ENCODE peak calls at places on chromosomes 4 and X, in five cellular contexts. O is lung, H is breast epithelium, S is endodermal cell, X is heart left ventricle. I is an unnamed sample.

GRCh38 chrX:9279271-9279596 is 185.6 kb upstream of the TBL1X start:
- DNase-seq in X (no peak), S (no peak), H (no peak), O (no peak), I (no peak)

GRCh38 chrX:81174286-81174685 is 27.4 kb downstream of the HMGN5 start:
- DNase-seq in X (no peak), S (no peak), O (no peak), H (no peak), I (no peak)

GRCh38 chrX:50858548-50858947 is 44.6 kb upstream of the SHROOM4 start:
- DNase-seq in X (no peak), O (no peak), S (no peak), H (no peak), I (no peak)

GRCh38 chr4:143558823-143559756 is 45.6 kb downstream of the SMARCA5 start:
- DNase-seq in O (peak), S (peak), H (peak), X (peak), I (no peak)

GRCh38 chr4:160481696-160482330 is 1378.9 kb downstream of the RAPGEF2 start:
- DNase-seq in S (no peak), H (no peak), X (peak), O (no peak), I (no peak)

GRCh38 chrX:148914783-148915182 is 414.4 kb downstream of the AFF2 start:
- DNase-seq in S (no peak), O (no peak), H (no peak), X (no peak), I (no peak)

GRCh38 chr4:60452259-60452658 is 747.9 kb upstream of the ADGRL3 start:
- DNase-seq in S (no peak), O (no peak), H (no peak), X (no peak), I (no peak)

GRCh38 chrX:16671005-16671404 is 21.0 kb downstream of the S100G start:
- DNase-seq in X (no peak), H (no peak), S (peak), O (no peak), I (no peak)

GRCh38 chr4:123832173-123833026 is 435.8 kb downstream of the SPRY1 start:
- DNase-seq in X (peak), H (no peak), O (peak), S (no peak), I (peak)

GRCh38 chrX:129777218-129777768 is 2.5 kb upstream of the SASH3 start:
- DNase-seq in S (no peak), X (peak), O (peak), H (peak), I (no peak)

GRCh38 chr4:20028694-20029093 is 223.0 kb upstream of the SLIT2 start:
- DNase-seq in S (no peak), O (no peak), H (no peak), X (no peak), I (no peak)

GRCh38 chr4:22237155-22237751 is 278.6 kb downstream of the ADGRA3 start:
- DNase-seq in H (no peak), S (peak), X (no peak), O (no peak), I (no peak)

GRCh38 chr4:90816754-90817153 is 689.6 kb downstream of the CCSER1 start:
- DNase-seq in O (no peak), S (no peak), X (no peak), H (no peak), I (no peak)

GRCh38 chrX:119288890-119289393 is 52.9 kb downstream of the PGRMC1 start:
- DNase-seq in X (no peak), S (no peak), O (no peak), H (no peak), I (no peak)

GRCh38 chrX:39677585-39677984 is 420.2 kb downstream of the BCOR start:
- DNase-seq in S (no peak), O (no peak), X (no peak), H (no peak), I (no peak)

GRCh38 chrX:105267167-105267566 is 46.7 kb upstream of the TEX13A start:
- DNase-seq in X (no peak), S (no peak), O (no peak), H (no peak), I (no peak)

GRCh38 chr4:153209410-153209809 is 5.2 kb downstream of the TRIM2 start:
- DNase-seq in O (peak), H (no peak), S (peak), X (no peak), I (no peak)

GRCh38 chr4:176791591-176792347 is 953 bp downstream of the VEGFC start:
- DNase-seq in H (no peak), O (no peak), X (peak), S (peak), I (no peak)

GRCh38 chr4:164056426-164057142 is 562.1 kb downstream of the TMA16 start:
- DNase-seq in H (no peak), S (no peak), O (no peak), X (no peak), I (no peak)

GRCh38 chr4:184882276-184882675 is 56.5 kb upstream of the ACSL1 start:
- DNase-seq in H (no peak), O (no peak), X (no peak), S (no peak), I (no peak)

GRCh38 chr4:12446237-12446636 is 1017.5 kb upstream of the HS3ST1 start:
- DNase-seq in S (no peak), H (no peak), X (no peak), O (no peak), I (no peak)

GRCh38 chr4:6345866-6346265 is 76.2 kb downstream of the WFS1 start:
- DNase-seq in O (no peak), X (no peak), S (no peak), H (no peak), I (no peak)

GRCh38 chrX:8731579-8732395 is at the start of gene ANOS1:
- DNase-seq in O (peak), S (peak), H (peak), X (peak), I (no peak)

GRCh38 chr4:128338634-128339355 is 51.2 kb upstream of the PGRMC2 start:
- DNase-seq in O (no peak), S (no peak), H (no peak), X (no peak), I (no peak)

GRCh38 chr4:139528377-139529005 is 27.5 kb downstream of the SETD7 start:
- DNase-seq in X (peak), S (no peak), H (no peak), O (peak), I (no peak)

GRCh38 chr4:139534287-139534950 is 21.6 kb downstream of the SETD7 start:
- DNase-seq in X (no peak), O (no peak), H (no peak), S (no peak), I (no peak)

GRCh38 chr4:139526928-139527327 is 29.1 kb downstream of the SETD7 start:
- DNase-seq in S (no peak), O (no peak), H (no peak), X (no peak), I (no peak)

GRCh38 chr4:139532951-139533350 is 23.1 kb downstream of the SETD7 start:
- DNase-seq in O (no peak), S (no peak), H (no peak), X (no peak), I (no peak)

DNA sequence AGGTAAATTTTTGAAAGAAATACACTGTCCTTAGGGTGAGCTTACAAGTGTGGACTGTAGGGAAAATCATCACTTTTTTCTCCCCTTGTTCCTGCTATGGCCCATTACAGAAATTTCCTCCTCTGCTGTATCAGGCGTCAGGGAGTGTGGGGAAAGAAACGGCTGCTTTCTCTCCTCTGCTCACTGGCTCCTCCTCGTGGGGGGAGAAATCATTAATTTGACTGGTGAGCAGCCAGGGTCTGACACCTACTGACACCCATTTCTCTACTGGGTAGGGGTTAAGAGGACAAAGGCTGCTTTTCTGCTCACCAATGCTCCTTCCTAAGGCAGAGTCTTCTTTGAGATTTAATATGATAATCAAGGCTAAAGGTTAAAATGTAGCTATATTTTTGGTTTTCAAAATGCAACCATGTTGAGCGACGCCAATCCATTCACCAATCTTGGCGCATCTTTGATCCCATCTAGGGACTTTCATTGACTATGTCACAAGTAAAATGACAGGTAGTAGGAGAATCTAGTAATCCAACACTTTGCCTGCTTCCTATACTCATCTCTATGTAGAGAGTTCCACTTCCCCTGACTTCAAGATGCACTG is 25.1 kb downstream of the SETD7 start:
- DNase-seq in H (no peak), S (peak), X (no peak), O (peak), I (no peak)
- TF ChIP-seq CTCF in H (no peak), S (peak), X (peak), O (peak), I (peak)

GRCh38 chr4:40363945-40364344 is 28.8 kb downstream of the CHRNA9 start:
- DNase-seq in X (no peak), H (no peak), S (no peak), O (no peak), I (no peak)
- H3K27ac ChIP-seq in X (no peak), H (peak), S (no peak), O (no peak), I (no peak)

GRCh38 chr4:40918330-40918729 is 168.6 kb downstream of the NSUN7 start:
- DNase-seq in H (no peak), O (peak), X (no peak), S (no peak), I (no peak)

GRCh38 chr4:40915318-40916217 is 165.8 kb downstream of the NSUN7 start:
- DNase-seq in O (no peak), H (no peak), X (no peak), S (no peak), I (no peak)

GRCh38 chr4:40916218-40916555 is 166.4 kb downstream of the NSUN7 start:
- DNase-seq in H (no peak), X (no peak), S (no peak), O (no peak), I (no peak)

GRCh38 chr4:40912455-40913055 is 162.8 kb downstream of the NSUN7 start:
- DNase-seq in X (no peak), H (no peak), O (no peak), S (no peak), I (no peak)

DNA sequence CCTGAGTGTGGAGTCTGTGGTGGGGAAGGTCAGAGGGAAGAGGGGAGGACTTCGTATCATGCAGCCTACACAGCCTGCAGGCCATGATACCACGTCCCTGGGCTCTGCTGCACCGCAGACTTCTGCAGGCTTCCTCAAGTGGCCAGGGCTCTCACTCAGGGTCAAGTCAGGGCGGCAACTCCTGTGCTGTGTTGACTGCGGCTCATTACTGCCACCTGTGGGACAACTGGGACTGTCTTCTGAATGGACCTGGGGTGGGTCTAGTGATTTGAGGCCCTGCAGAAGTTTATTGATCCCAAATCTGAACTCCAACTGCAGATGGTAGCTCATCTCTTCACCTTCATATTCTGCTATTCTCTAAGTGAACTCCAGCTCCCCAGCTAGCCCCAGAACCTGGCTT is 167.1 kb downstream of the NSUN7 start:
- DNase-seq in X (no peak), S (peak), O (peak), H (no peak), I (no peak)
- TF ChIP-seq CTCF in X (peak), S (peak), O (peak), H (no peak), I (no peak)

DNA sequence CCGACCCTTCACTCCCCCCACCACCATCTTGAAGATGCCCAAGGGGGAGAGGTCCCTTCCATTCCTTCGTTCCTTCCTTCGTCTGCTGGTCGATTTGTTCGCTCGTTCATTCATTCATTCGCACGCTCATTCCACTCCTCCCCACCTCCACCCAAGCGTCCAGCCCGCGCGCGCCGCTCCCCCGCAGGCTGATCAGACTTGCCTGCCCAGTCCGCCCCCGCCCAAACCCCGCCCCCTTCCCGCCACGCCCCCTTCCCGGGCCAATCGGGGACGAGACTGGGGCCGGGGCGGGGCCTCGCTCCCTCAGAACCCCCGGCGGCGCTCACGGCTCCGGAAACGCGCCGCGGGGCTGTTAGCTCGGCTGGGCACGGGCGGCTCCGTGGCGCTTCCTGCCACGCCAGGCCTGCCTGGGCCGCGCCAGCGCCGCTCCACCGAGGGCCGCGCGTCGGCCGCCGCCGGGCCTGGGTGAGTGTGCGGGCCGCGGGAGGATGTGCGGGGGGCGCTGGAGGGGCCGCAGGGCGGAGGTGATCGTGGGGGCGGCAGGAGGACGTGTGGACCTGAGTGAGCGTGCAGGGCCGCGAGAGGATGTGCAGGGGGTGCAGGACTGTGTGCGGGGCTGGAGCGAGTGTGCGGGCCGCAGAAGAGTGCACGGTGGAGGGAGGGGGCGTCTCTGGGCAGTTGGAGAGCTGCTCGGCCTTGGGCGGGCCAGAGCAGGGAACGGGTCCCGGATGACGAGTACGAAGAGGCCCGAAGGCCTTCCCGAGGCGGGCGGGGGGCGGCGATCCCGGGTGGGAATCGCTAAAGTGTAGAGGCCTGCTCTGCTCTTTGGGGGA is at the start of gene ZNF275:
- DNase-seq in H (peak), O (peak), X (peak), S (peak), I (peak)
- H3K27ac ChIP-seq in H (peak), O (peak), X (no peak), S (peak), I (peak)

GRCh38 chr4:46274717-46275116 is 115.2 kb downstream of the GABRA2 start:
- DNase-seq in O (no peak), H (no peak), S (no peak), X (no peak), I (no peak)
- TF ChIP-seq CTCF in O (no peak), H (no peak), S (peak), X (no peak), I (no peak)

GRCh38 chrX:55522577-55523254 is 33.1 kb upstream of the USP51 start:
- DNase-seq in H (no peak), S (no peak), X (peak), O (no peak), I (no peak)

GRCh38 chrX:55524487-55524886 is 34.8 kb upstream of the USP51 start:
- DNase-seq in O (no peak), S (no peak), H (no peak), X (no peak), I (no peak)

GRCh38 chrX:55521687-55522086 is 32.0 kb upstream of the USP51 start:
- DNase-seq in O (no peak), X (no peak), H (no peak), S (no peak), I (no peak)
- H3K27ac ChIP-seq in O (no peak), X (peak), H (no peak), S (no peak), I (no peak)

DNA sequence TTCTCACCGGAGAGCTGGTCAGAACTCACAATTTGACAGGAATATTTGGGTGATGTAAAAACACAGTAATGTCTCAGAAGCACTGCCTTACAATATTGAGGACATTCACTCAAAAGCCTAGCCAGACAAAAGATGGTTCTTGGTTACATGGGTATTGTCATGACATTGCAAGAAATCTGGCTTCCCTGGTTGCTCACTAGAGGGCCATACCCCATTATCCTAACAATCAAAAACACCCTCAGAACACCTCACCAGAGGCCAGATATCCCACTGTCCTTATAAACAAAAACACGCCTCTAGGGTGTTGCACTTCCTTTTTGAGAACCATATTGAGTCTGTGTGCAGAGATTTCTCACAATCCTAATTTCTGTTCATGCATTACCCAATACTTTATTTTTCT is 1029.1 kb upstream of the AGA start:
- DNase-seq in X (no peak), S (no peak), H (no peak), O (no peak), I (no peak)
- TF ChIP-seq CTCF in X (no peak), S (peak), H (no peak), O (no peak), I (no peak)